ENCODE peak calls at places on chromosomes 7 and 10, in six cellular contexts. V is K562, C is heart left ventricle, K is IMR-90, F is suprapubic skin, S is body of pancreas. P is an unnamed sample.
A peak's percentile ranks its signal among the peaks of the same experiment; 100 is the strongest.

GRCh38 chr7:156735861-156736260 is 95.3 kb downstream of the RNF32 start:
- DNase-seq in V (no peak), C (no peak), K (peak; percentile 45), F (no peak), S (no peak), P (no peak)

GRCh38 chr7:28052933-28053332 is 127.7 kb downstream of the JAZF1 start:
- DNase-seq in V (no peak), C (no peak), K (peak; percentile 82), F (no peak), S (no peak), P (no peak)

GRCh38 chr10:112950714-112951348 is 784 bp downstream of the TCF7L2 start:
- DNase-seq in V (peak; percentile 28), C (no peak), K (peak; percentile 49), F (peak; percentile 68), S (peak; percentile 31), P (peak; percentile 60)

GRCh38 chr7:359776-360361 is 69.9 kb downstream of the FOXL3 start:
- DNase-seq in V (no peak), C (peak; percentile 52), K (no peak), F (no peak), S (no peak), P (no peak)

GRCh38 chr10:51427758-51428157 is 271.6 kb downstream of the CSTF2T start:
- DNase-seq in V (no peak), C (no peak), K (peak; percentile 23), F (no peak), S (no peak), P (no peak)

GRCh38 chr10:16470747-16471146 is 33.9 kb downstream of the PTER start:
- DNase-seq in V (peak; percentile 13), C (no peak), K (no peak), F (no peak), S (peak; percentile 7), P (no peak)

GRCh38 chr7:139618482-139619366 is 95.2 kb downstream of the CLEC2L start:
- DNase-seq in V (peak; percentile 75), C (no peak), K (peak; percentile 41), F (no peak), S (peak; percentile 39), P (no peak)

GRCh38 chr7:142797799-142798377 is 27.1 kb downstream of the PRSS2 start:
- DNase-seq in V (no peak), C (no peak), K (no peak), F (peak; percentile 38), S (no peak), P (no peak)

GRCh38 chr10:124301736-124302135 is 117.0 kb downstream of the OAT start:
- DNase-seq in V (no peak), C (no peak), K (no peak), F (no peak), S (no peak), P (no peak)

GRCh38 chr7:13593854-13594253 is 395.6 kb downstream of the ETV1 start:
- DNase-seq in V (no peak), C (no peak), K (no peak), F (no peak), S (no peak), P (no peak)

GRCh38 chr10:13660545-13660920 is 73.8 kb downstream of the PRPF18 start:
- DNase-seq in V (no peak), C (no peak), K (peak; percentile 41), F (no peak), S (no peak), P (no peak)

GRCh38 chr10:60989400-60989876 is 45.5 kb upstream of the RHOBTB1 start:
- DNase-seq in V (no peak), C (no peak), K (no peak), F (no peak), S (no peak), P (no peak)

GRCh38 chr7:116420003-116420402 is 79.5 kb upstream of the CAV2 start:
- DNase-seq in V (no peak), C (no peak), K (no peak), F (no peak), S (no peak), P (no peak)

GRCh38 chr10:18140149-18140956 is at the start of gene CACNB2:
- DNase-seq in V (no peak), C (peak; percentile 83), K (peak; percentile 51), F (peak; percentile 76), S (peak; percentile 85), P (peak; percentile 62)

GRCh38 chr10:4947635-4948596 is 15.3 kb upstream of the AKR1C1 start:
- DNase-seq in V (no peak), C (no peak), K (peak; percentile 97), F (peak; percentile 66), S (peak; percentile 73), P (peak; percentile 72)

GRCh38 chr7:28572321-28573058 is 160.2 kb downstream of the CREB5 start:
- DNase-seq in V (no peak), C (no peak), K (no peak), F (no peak), S (peak; percentile 11), P (no peak)

GRCh38 chr7:137488038-137488437 is 144.5 kb upstream of the PTN start:
- DNase-seq in V (no peak), C (no peak), K (peak; percentile 45), F (no peak), S (no peak), P (no peak)

GRCh38 chr7:137489880-137490279 is 146.3 kb upstream of the PTN start:
- DNase-seq in V (no peak), C (no peak), K (no peak), F (no peak), S (no peak), P (no peak)

DNA sequence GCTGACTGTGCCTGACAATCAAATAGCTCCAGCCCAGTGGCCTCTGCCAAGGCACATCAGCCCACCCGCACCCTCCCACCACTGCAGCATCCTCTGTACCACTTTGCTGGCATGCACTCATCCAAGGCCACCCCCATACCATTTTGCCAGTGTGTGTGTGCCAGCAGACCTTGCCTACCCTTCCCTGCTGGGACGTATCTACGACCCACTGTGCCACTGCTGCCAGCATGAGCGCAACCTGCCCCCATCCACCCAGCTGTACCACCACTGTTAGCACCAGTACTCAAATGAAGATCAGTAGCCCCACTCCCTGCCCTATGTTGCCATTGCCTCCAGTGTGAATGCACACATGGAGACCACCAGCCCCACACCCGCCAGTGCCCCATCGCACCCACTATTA is 149.4 kb upstream of the PTN start:
- DNase-seq in V (no peak), C (no peak), K (no peak), F (no peak), S (no peak), P (no peak)
- H3K4me3 ChIP-seq in V (no peak overlapping the region), C (no peak overlapping the region), K (no peak overlapping the region), F (no peak overlapping the region), S (no peak overlapping the region), P (no peak overlapping the region)

GRCh38 chr7:100432621-100433275 is 3.1 kb downstream of the MEPCE start:
- DNase-seq in V (no peak), C (no peak), K (no peak), F (no peak), S (no peak), P (no peak)

GRCh38 chr7:100433276-100433591 is 3.1 kb downstream of the PPP1R35 start:
- DNase-seq in V (no peak), C (no peak), K (no peak), F (no peak), S (no peak), P (no peak)

GRCh38 chr7:100434297-100435144 is 1.8 kb downstream of the PPP1R35 start:
- DNase-seq in V (no peak), C (no peak), K (no peak), F (peak; percentile 45), S (no peak), P (no peak)

GRCh38 chr7:100432053-100432452 is 2.4 kb downstream of the MEPCE start:
- DNase-seq in V (no peak), C (no peak), K (no peak), F (no peak), S (no peak), P (no peak)

GRCh38 chr7:100433592-100434296 is 2.6 kb downstream of the PPP1R35 start:
- DNase-seq in V (no peak), C (no peak), K (no peak), F (no peak), S (no peak), P (no peak)
- TF ChIP-seq POLR2A in V (peak; percentile 55), C (no peak), K (no peak), F (no peak), S (no peak), P (no peak)

DNA sequence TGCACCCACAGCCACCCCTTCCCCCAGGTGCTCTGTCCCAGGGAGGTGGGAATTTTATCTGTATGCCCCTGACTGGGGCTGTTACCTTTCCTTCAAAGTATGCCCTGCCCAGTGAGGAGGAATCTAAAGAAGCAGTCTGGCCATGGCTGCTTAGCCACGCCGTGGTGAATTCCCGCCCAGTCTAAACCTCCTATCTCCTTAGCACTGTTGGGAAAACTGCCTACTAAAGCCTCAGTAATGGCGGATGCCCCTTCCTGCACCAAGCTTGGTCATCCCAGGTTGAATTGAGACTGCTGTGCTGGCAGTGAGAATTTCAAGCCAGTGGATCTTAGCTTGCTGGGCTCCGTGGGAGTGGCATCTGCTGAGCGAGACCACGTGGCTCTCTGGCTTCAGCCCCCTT is 87.1 kb downstream of the ABCC2 start:
- DNase-seq in V (no peak), C (no peak), K (no peak), F (no peak), S (no peak), P (no peak)
- H3K4me3 ChIP-seq in V (no peak overlapping the region), C (no peak overlapping the region), K (no peak overlapping the region), F (no peak overlapping the region), S (no peak overlapping the region), P (no peak overlapping the region)

GRCh38 chr7:98252655-98253054 is 623 bp upstream of the TECPR1 start:
- DNase-seq in V (no peak), C (no peak), K (peak; percentile 11), F (no peak), S (no peak), P (no peak)

GRCh38 chr7:98251251-98251843 is 685 bp downstream of the TECPR1 start:
- DNase-seq in V (peak; percentile 17), C (no peak), K (no peak), F (no peak), S (no peak), P (peak; percentile 69)

GRCh38 chr7:98254516-98254915 is 2.5 kb upstream of the TECPR1 start:
- DNase-seq in V (no peak), C (no peak), K (peak; percentile 64), F (no peak), S (no peak), P (no peak)

GRCh38 chr7:98250789-98251188 is 1.2 kb downstream of the TECPR1 start:
- DNase-seq in V (no peak), C (no peak), K (no peak), F (no peak), S (peak; percentile 33), P (no peak)

GRCh38 chr7:98251844-98252639 is at the start of gene TECPR1:
- DNase-seq in V (peak; percentile 98), C (peak; percentile 97), K (peak; percentile 86), F (peak; percentile 96), S (peak; percentile 97), P (peak; percentile 97)
- TF ChIP-seq POLR2A in V (peak; percentile 64), C (peak; percentile 53), K (no peak), F (no peak), S (peak; percentile 55), P (peak; percentile 69)

P was measured in right lobe of liver.